ENCODE peak calls at places on chromosomes 3 and 15, in ten cellular contexts. H is fibroblast of lung, Y is fibroblast of mammary gland, Z is HFF-Myc, S is stomach, V is OCI-LY7, N is psoas muscle, C is SK-N-SH, P is heart left ventricle, M is ovary. W is an unnamed sample.

GRCh38 chr15:35705030-35705884 is 159.3 kb upstream of the DPH6 start:
- DNase-seq in H (no peak), Y (no peak), Z (no peak), S (no peak), V (no peak), N (no peak), C (no peak), P (no peak), M (no peak), W (no peak)

GRCh38 chr3:42043116-42043796 is 47.9 kb upstream of the TRAK1 start:
- DNase-seq in H (peak), Y (peak), Z (no peak), S (no peak), V (no peak), N (no peak), C (peak), P (peak), M (no peak), W (peak)

GRCh38 chr15:39735120-39735717 is 47.4 kb downstream of the FSIP1 start:
- DNase-seq in H (no peak), Y (no peak), Z (no peak), S (no peak), V (no peak), N (no peak), C (no peak), P (no peak), M (no peak), W (no peak)

GRCh38 chr3:110533089-110533488 is 538.5 kb upstream of the NECTIN3 start:
- DNase-seq in H (peak), Y (peak), Z (no peak), S (no peak), V (no peak), N (no peak), C (no peak), P (no peak), M (no peak), W (no peak)

GRCh38 chr3:176920806-176921205 is 276.5 kb downstream of the TBL1XR1 start:
- DNase-seq in H (no peak), Y (no peak), Z (no peak), S (no peak), V (no peak), N (no peak), C (no peak), P (no peak), M (no peak), W (no peak)

GRCh38 chr3:109155828-109156227 is 19.3 kb downstream of the C3orf85 start:
- DNase-seq in H (no peak), Y (no peak), Z (no peak), S (no peak), V (no peak), N (no peak), C (no peak), P (no peak), M (no peak), W (peak)

GRCh38 chr3:191329654-191330308 is 545 bp downstream of the UTS2B start:
- DNase-seq in H (peak), Y (peak), Z (no peak), S (peak), V (peak), N (peak), C (no peak), P (peak), M (peak), W (no peak)

GRCh38 chr3:171591059-171591458 is 130.9 kb upstream of the TNIK start:
- DNase-seq in H (no peak), Y (no peak), Z (no peak), S (no peak), V (no peak), N (no peak), C (no peak), P (no peak), M (no peak), W (no peak)

GRCh38 chr3:120274739-120275167 is 10.3 kb downstream of the GPR156 start:
- DNase-seq in H (peak), Y (peak), Z (no peak), S (peak), V (no peak), N (no peak), C (no peak), P (peak), M (no peak), W (no peak)

GRCh38 chr15:79154491-79155182 is 64.1 kb upstream of the RASGRF1 start:
- DNase-seq in H (no peak), Y (no peak), Z (no peak), S (no peak), V (no peak), N (no peak), C (peak), P (no peak), M (no peak), W (no peak)

GRCh38 chr3:114789803-114790202 is 357.3 kb downstream of the ZBTB20 start:
- DNase-seq in H (no peak), Y (no peak), Z (no peak), S (no peak), V (no peak), N (no peak), C (no peak), P (no peak), M (no peak), W (no peak)

GRCh38 chr3:190586631-190587000 is 72.7 kb downstream of the IL1RAP start:
- DNase-seq in H (peak), Y (peak), Z (no peak), S (no peak), V (no peak), N (no peak), C (no peak), P (peak), M (no peak), W (peak)

GRCh38 chr15:73704869-73705645 is 20.9 kb downstream of the CD276 start:
- DNase-seq in H (peak), Y (peak), Z (no peak), S (peak), V (peak), N (peak), C (peak), P (peak), M (peak), W (no peak)

GRCh38 chr3:121660356-121661171 is at the start of gene HCLS1:
- DNase-seq in H (no peak), Y (peak), Z (no peak), S (peak), V (peak), N (peak), C (no peak), P (peak), M (no peak), W (no peak)

GRCh38 chr15:27089676-27090075 is 118.7 kb downstream of the GABRG3 start:
- DNase-seq in H (no peak), Y (no peak), Z (no peak), S (no peak), V (no peak), N (no peak), C (no peak), P (no peak), M (no peak), W (no peak)

GRCh38 chr3:182393830-182394367 is 399.4 kb upstream of the ATP11B start:
- DNase-seq in H (no peak), Y (no peak), Z (no peak), S (no peak), V (peak), N (no peak), C (no peak), P (no peak), M (no peak), W (no peak)

GRCh38 chr3:194632983-194633348 is 253 bp downstream of the TMEM44 start:
- DNase-seq in H (no peak), Y (no peak), Z (no peak), S (no peak), V (no peak), N (no peak), C (no peak), P (peak), M (peak), W (no peak)

GRCh38 chr3:110293660-110294059 is 778.0 kb upstream of the NECTIN3 start:
- DNase-seq in H (no peak), Y (peak), Z (no peak), S (no peak), V (no peak), N (no peak), C (no peak), P (no peak), M (no peak), W (no peak)

GRCh38 chr15:70875001-70875782 is 17.0 kb downstream of the THAP10 start:
- DNase-seq in H (peak), Y (peak), Z (no peak), S (no peak), V (no peak), N (no peak), C (peak), P (no peak), M (no peak), W (no peak)

GRCh38 chr3:188573286-188573928 is 419.4 kb downstream of the LPP start:
- DNase-seq in H (no peak), Y (no peak), Z (no peak), S (no peak), V (peak), N (no peak), C (no peak), P (no peak), M (no peak), W (no peak)

GRCh38 chr3:183579967-183580720 is 24.6 kb upstream of the KLHL6 start:
- DNase-seq in H (peak), Y (peak), Z (no peak), S (no peak), V (peak), N (no peak), C (no peak), P (peak), M (peak), W (no peak)

GRCh38 chr3:89032331-89033063 is 74.9 kb upstream of the EPHA3 start:
- DNase-seq in H (peak), Y (no peak), Z (no peak), S (no peak), V (no peak), N (no peak), C (no peak), P (no peak), M (no peak), W (no peak)

GRCh38 chr3:152444029-152444641 is 175.4 kb downstream of the MBNL1 start:
- DNase-seq in H (peak), Y (peak), Z (peak), S (no peak), V (peak), N (no peak), C (peak), P (no peak), M (no peak), W (peak)

GRCh38 chr3:99866167-99866810 is 48.6 kb downstream of the CMSS1 start:
- DNase-seq in H (peak), Y (peak), Z (peak), S (no peak), V (no peak), N (no peak), C (no peak), P (no peak), M (no peak), W (no peak)

GRCh38 chr3:64259646-64260045 is 34.4 kb upstream of the PRICKLE2 start:
- DNase-seq in H (peak), Y (no peak), Z (no peak), S (no peak), V (no peak), N (no peak), C (no peak), P (no peak), M (no peak), W (no peak)

GRCh38 chr3:123397921-123398785 is 50.7 kb downstream of the ADCY5 start:
- DNase-seq in H (no peak), Y (no peak), Z (no peak), S (no peak), V (no peak), N (peak), C (no peak), P (peak), M (no peak), W (no peak)

GRCh38 chr3:53236112-53236841 is 19.5 kb downstream of the TKT start:
- DNase-seq in H (peak), Y (peak), Z (peak), S (peak), V (no peak), N (peak), C (no peak), P (peak), M (peak), W (peak)

GRCh38 chr3:160564205-160564922 is 1.0 kb downstream of the KPNA4 start:
- DNase-seq in H (peak), Y (no peak), Z (no peak), S (no peak), V (peak), N (no peak), C (no peak), P (no peak), M (no peak), W (no peak)

GRCh38 chr15:47184003-47184404 is 533.3 kb upstream of the SEMA6D start:
- DNase-seq in H (no peak), Y (no peak), Z (no peak), S (no peak), V (no peak), N (peak), C (peak), P (no peak), M (peak), W (no peak)

GRCh38 chr3:156615592-156616173 is 58.7 kb upstream of the TIPARP start:
- DNase-seq in H (peak), Y (peak), Z (no peak), S (no peak), V (no peak), N (no peak), C (no peak), P (peak), M (no peak), W (peak)

GRCh38 chr15:86236721-86237121 is 157.1 kb downstream of the AGBL1 start:
- DNase-seq in H (no peak), Y (no peak), Z (no peak), S (no peak), V (no peak), N (no peak), C (no peak), P (no peak), M (no peak), W (no peak)

GRCh38 chr15:101124731-101125558 is 126.9 kb downstream of the CHSY1 start:
- DNase-seq in H (peak), Y (peak), Z (no peak), S (no peak), V (no peak), N (no peak), C (no peak), P (no peak), M (no peak), W (no peak)

DNA sequence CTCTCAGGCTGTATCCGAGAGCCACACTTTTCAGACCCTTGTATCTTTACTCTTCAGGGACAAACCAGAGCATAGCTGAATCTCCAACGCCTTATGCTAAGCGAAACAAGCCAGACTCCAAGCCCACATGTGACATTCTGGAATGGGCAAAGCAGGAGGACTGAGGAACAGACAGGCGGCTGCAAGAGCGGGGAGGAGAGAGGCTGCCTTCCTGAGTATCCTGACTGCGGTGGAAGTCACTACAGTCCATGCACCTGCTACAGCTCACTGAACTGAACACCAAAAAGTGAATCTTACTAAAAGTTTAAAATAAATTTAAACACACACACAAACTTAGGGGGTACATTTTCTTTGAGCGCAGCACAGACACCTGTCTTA is 1.5 kb downstream of the CYFIP1 start:
- DNase-seq in H (no peak), Y (no peak), Z (no peak), S (no peak), V (no peak), N (no peak), C (peak), P (no peak), M (no peak), W (no peak)
- H3K4me3 ChIP-seq in H (peak), Y (peak), Z (peak), S (peak), V (no peak), N (peak), C (peak), P (peak), M (peak), W (peak)

DNA sequence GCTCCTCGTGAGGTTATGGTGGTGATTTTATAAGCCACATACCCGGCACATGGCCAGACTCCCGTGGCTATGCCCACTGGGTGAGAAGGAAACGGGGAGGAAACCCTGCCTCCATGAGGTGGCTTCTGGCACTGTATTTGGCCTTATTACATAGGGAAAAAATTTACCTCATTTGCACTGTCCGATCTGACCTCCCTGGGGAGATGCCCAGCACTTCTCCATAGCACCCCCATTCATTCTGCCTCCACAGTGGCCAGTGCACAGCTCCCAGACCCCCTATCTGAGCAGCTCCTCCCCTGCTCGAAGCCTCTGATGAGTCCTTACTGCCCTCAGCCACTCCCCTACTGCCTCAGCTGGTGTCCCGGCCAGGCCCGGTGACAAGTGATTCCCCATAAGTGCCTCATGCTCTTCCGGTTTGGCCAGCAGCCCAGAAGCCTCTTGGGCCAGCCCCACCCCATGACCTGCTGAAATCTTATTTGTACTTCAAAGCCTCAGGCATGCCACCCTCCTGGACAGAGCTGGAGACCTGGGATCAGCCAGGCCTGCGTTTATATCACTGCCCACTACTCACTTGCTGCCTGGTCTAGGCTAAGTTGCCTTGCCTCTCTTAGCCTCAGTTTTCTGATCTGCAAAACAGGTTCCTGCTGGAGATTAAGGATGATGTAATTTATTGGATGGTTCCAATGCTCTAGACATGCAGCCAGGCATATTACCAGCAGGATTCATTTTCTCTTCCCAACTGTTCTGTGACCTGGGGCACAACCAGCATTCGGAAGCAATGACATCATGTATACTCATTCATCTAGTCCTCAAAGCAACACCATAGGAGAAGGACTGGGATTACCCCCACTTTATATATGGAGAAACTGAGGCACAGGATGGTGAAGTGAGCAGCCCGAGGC is 30.6 kb upstream of the SLC6A6 start:
- DNase-seq in H (peak), Y (peak), Z (peak), S (peak), V (no peak), N (peak), C (peak), P (peak), M (no peak), W (peak)
- TF ChIP-seq CTCF in H (no peak), Y (no peak), Z (peak), S (no peak), V (no peak), N (no peak), C (peak), P (peak), M (no peak), W (no peak)

DNA sequence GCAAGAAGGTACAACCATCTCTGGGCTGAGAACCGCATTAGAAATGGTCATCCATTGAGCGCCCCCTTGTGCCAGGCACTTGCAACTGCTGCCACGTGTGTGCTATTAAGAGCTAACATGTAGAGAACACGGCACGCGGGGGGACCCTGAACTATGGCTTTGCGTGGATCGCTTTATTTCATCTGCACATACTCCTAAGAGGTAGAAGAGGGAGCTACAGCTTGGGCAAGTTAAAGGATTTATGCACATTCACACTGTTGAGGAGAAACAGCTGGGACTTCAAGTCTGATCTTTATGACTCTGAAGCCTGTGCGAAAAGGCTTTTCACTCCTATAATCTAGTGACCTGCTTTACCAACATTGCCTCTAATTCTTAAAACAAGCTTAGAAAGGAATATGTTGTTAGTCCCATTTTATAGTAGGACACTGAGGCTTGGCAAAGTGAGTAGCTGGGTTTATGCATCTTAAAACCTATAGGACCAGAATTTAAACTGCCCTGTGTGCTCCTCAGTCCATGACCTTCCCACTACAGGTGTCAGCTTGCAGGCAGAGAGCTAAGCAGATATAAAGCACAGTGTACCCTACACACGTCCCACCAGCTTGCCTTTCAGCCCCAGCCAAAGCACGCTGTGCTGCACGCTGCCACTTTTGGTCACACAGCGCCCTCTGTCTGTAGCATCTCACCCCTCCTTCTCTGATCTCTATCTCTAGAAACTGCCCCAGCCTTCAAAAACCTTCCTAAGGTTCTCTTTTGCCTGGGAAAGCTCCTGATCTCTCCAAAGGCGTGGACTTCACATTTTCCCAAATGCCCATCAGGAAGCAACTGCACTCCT is 57.8 kb downstream of the STARD5 start:
- DNase-seq in H (peak), Y (peak), Z (peak), S (peak), V (peak), N (peak), C (peak), P (peak), M (peak), W (no peak)
- H3K4me3 ChIP-seq in H (no peak), Y (no peak), Z (peak), S (peak), V (peak), N (peak), C (peak), P (no peak), M (no peak), W (no peak)

DNA sequence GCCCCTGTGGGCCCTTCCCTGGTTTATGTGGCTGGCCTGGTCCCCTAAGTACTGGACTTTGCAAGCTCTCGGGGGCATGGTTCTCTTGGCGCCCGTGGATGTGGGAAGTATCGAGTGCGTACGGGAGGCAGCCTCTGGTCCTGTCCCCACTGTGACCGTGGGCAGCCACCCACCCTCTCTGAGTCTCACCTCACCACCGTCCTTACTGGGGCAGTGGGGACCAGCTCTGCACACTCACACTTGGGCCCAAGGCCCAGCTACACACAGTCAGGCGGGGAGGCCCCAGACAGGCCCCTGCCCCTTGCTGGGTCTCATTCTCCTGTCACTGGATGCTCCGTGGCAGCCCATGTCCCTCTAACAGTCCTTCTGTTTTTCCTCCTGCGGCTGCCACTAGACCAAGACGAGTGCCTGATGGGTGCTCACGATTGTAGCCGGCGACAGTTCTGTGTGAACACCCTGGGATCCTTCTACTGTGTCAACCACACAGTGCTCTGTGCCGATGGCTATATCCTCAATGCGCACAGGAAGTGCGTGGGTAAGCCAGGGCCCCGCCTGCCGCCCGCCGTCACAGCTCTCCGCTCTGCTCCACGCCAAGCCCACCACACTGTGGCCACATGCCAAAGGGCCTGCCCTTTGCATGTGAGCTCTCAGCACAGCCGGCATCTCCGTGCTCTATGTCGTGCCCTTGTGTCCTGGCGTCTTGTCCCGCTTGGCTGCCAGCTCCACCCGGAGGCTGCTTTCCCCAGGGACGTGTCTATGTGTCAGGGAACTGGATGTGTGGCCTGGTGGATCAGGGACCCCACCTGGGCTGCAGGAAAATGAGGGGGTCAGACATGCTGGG is 72.7 kb downstream of the FBLN2 start:
- DNase-seq in H (peak), Y (no peak), Z (no peak), S (no peak), V (no peak), N (peak), C (no peak), P (peak), M (no peak), W (no peak)
- TF ChIP-seq CTCF in H (no peak), Y (no peak), Z (no peak), S (no peak), V (no peak), N (no peak), C (no peak), P (no peak), M (no peak), W (no peak)

W was measured in kidney epithelial cell.